ENCODE peak calls at places on chromosomes 6 and 20, in four cellular contexts. One of them, this sample, is unnamed. For H3F3A, the result is how much of the 10 kb centered on the place peaks cover.

GRCh38 chr6:169282043-169282442 is 28.4 kb upstream of the THBS2 start:
- DNase-seq in PC-9: no peak
- DNase-seq in SK-N-SH: no peak
- DNase-seq in neural progenitor cell: no peak
- DNase-seq in this sample: no peak

GRCh38 chr6:52754443-52754842 is 8.8 kb downstream of the GSTA2 start:
- DNase-seq in PC-9: no peak
- DNase-seq in neural progenitor cell: no peak
- DNase-seq in SK-N-SH: no peak
- DNase-seq in this sample: no peak

GRCh38 chr6:150940951-150941350 is 75.4 kb downstream of the MTHFD1L start:
- DNase-seq in neural progenitor cell: no peak
- DNase-seq in SK-N-SH: no peak
- DNase-seq in PC-9: no peak
- DNase-seq in this sample: no peak

GRCh38 chr6:16809753-16810358 is 48.6 kb upstream of the ATXN1 start:
- DNase-seq in SK-N-SH: no peak
- DNase-seq in neural progenitor cell: no peak
- DNase-seq in PC-9: no peak
- DNase-seq in this sample: no peak

GRCh38 chr20:48538058-48538825 is 289.6 kb downstream of the PREX1 start:
- DNase-seq in SK-N-SH: no peak
- DNase-seq in neural progenitor cell: peak
- DNase-seq in PC-9: peak
- DNase-seq in this sample: peak

GRCh38 chr6:5511924-5512323 is 250.6 kb downstream of the FARS2 start:
- DNase-seq in PC-9: no peak
- DNase-seq in neural progenitor cell: peak
- DNase-seq in SK-N-SH: no peak
- DNase-seq in this sample: no peak

GRCh38 chr6:48135352-48136084 is 24.5 kb upstream of the PTCHD4 start:
- DNase-seq in SK-N-SH: no peak
- DNase-seq in neural progenitor cell: no peak
- DNase-seq in PC-9: no peak
- DNase-seq in this sample: no peak

GRCh38 chr6:8301502-8301901 is 133.8 kb downstream of the SLC35B3 start:
- DNase-seq in SK-N-SH: no peak
- DNase-seq in PC-9: no peak
- DNase-seq in neural progenitor cell: no peak
- DNase-seq in this sample: no peak

GRCh38 chr6:158853072-158853871 is 34.1 kb upstream of the EZR start:
- DNase-seq in neural progenitor cell: peak
- DNase-seq in SK-N-SH: no peak
- DNase-seq in PC-9: peak
- DNase-seq in this sample: peak

DNA sequence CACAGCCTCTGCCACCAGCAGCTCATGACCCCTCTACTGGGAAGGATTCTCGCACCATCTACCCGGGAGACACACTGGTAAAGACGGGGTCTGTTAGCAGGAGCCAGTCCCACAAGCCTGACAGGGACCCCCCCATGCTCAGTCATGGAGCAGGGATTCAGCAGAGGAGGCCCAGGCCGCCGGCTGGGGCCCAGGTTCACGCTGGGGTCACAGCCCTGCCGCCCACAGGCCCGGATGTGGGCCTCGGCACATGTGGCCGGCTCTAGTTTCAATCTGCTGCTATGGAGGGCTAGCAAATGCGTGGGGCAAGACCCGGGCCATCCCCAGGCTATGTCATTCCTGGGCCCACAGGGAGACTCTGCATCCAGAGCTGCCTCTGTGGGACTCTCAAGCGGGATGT is 25.1 kb downstream of the PXDC1 start:
- DNase-seq in neural progenitor cell: no peak
- DNase-seq in PC-9: no peak
- DNase-seq in SK-N-SH: no peak
- DNase-seq in this sample: no peak
- H3F3A ChIP-seq in neural progenitor cell: under half
- H3F3A ChIP-seq in PC-9: under half
- H3F3A ChIP-seq in SK-N-SH: under half
- H3F3A ChIP-seq in this sample: under half

GRCh38 chr6:82705579-82705978 is 342.0 kb downstream of the TPBG start:
- DNase-seq in SK-N-SH: no peak
- DNase-seq in PC-9: no peak
- DNase-seq in neural progenitor cell: no peak
- DNase-seq in this sample: no peak
- H3F3A ChIP-seq in SK-N-SH: under half
- H3F3A ChIP-seq in PC-9: under half
- H3F3A ChIP-seq in neural progenitor cell: under half
- H3F3A ChIP-seq in this sample: under half

GRCh38 chr6:69693749-69694148 is 103.1 kb downstream of the LMBRD1 start:
- DNase-seq in PC-9: no peak
- DNase-seq in neural progenitor cell: no peak
- DNase-seq in SK-N-SH: no peak
- DNase-seq in this sample: no peak

GRCh38 chr6:69696273-69696672 is 100.5 kb downstream of the LMBRD1 start:
- DNase-seq in neural progenitor cell: no peak
- DNase-seq in SK-N-SH: no peak
- DNase-seq in PC-9: no peak
- DNase-seq in this sample: no peak

GRCh38 chr6:69690986-69691385 is 105.8 kb downstream of the LMBRD1 start:
- DNase-seq in neural progenitor cell: no peak
- DNase-seq in PC-9: no peak
- DNase-seq in SK-N-SH: no peak
- DNase-seq in this sample: no peak
- H3F3A ChIP-seq in neural progenitor cell: under half
- H3F3A ChIP-seq in PC-9: under half
- H3F3A ChIP-seq in SK-N-SH: under half
- H3F3A ChIP-seq in this sample: under half

GRCh38 chr6:80457044-80457933 is 350.8 kb downstream of the BCKDHB start:
- DNase-seq in neural progenitor cell: no peak
- DNase-seq in SK-N-SH: no peak
- DNase-seq in PC-9: peak
- DNase-seq in this sample: no peak
- H3F3A ChIP-seq in neural progenitor cell: under half
- H3F3A ChIP-seq in SK-N-SH: under half
- H3F3A ChIP-seq in PC-9: under half
- H3F3A ChIP-seq in this sample: under half

GRCh38 chr6:26028753-26029569 is 58.3 kb upstream of the HFE start:
- DNase-seq in SK-N-SH: no peak
- DNase-seq in PC-9: no peak
- DNase-seq in neural progenitor cell: peak
- DNase-seq in this sample: peak
- H3F3A ChIP-seq in SK-N-SH: half or more
- H3F3A ChIP-seq in PC-9: half or more
- H3F3A ChIP-seq in neural progenitor cell: half or more
- H3F3A ChIP-seq in this sample: under half

This sample was measured in GM23338.